ENCODE peak calls at places on chromosomes 3 and 15, in nine cellular contexts. One of them, this sample, is unnamed.

GRCh38 chr3:42892169-42892568 is 13.8 kb upstream of the ZNF662 start:
- DNase-seq in B cell: no peak
- DNase-seq in sigmoid colon: no peak
- DNase-seq in heart left ventricle: no peak
- DNase-seq in ovary: no peak
- DNase-seq in mesothelial cell of epicardium: no peak
- DNase-seq in astrocyte of the spinal cord: no peak
- DNase-seq in fibroblast of lung: peak; percentile 29
- DNase-seq in keratinocyte: no peak
- DNase-seq in this sample: no peak

GRCh38 chr3:177665122-177665808 is 468.0 kb upstream of the TBL1XR1 start:
- DNase-seq in keratinocyte: no peak
- DNase-seq in B cell: no peak
- DNase-seq in astrocyte of the spinal cord: peak; percentile 59
- DNase-seq in mesothelial cell of epicardium: no peak
- DNase-seq in fibroblast of lung: peak; percentile 77
- DNase-seq in sigmoid colon: no peak
- DNase-seq in heart left ventricle: no peak
- DNase-seq in ovary: no peak
- DNase-seq in this sample: no peak

GRCh38 chr3:71415708-71416108 is 167.8 kb downstream of the FOXP1 start:
- DNase-seq in ovary: no peak
- DNase-seq in mesothelial cell of epicardium: no peak
- DNase-seq in sigmoid colon: no peak
- DNase-seq in fibroblast of lung: peak; percentile 60
- DNase-seq in keratinocyte: no peak
- DNase-seq in heart left ventricle: no peak
- DNase-seq in astrocyte of the spinal cord: peak; percentile 28
- DNase-seq in B cell: no peak
- DNase-seq in this sample: no peak

GRCh38 chr15:92124669-92125068 is 269.0 kb upstream of the ST8SIA2 start:
- DNase-seq in astrocyte of the spinal cord: no peak
- DNase-seq in fibroblast of lung: no peak
- DNase-seq in ovary: no peak
- DNase-seq in mesothelial cell of epicardium: no peak
- DNase-seq in keratinocyte: no peak
- DNase-seq in heart left ventricle: no peak
- DNase-seq in sigmoid colon: peak; percentile 33
- DNase-seq in B cell: no peak
- DNase-seq in this sample: no peak

GRCh38 chr3:32283304-32283703 is 44.8 kb downstream of the CMTM8 start:
- DNase-seq in keratinocyte: no peak
- DNase-seq in mesothelial cell of epicardium: no peak
- DNase-seq in fibroblast of lung: no peak
- DNase-seq in sigmoid colon: no peak
- DNase-seq in ovary: no peak
- DNase-seq in B cell: peak; percentile 19
- DNase-seq in heart left ventricle: peak; percentile 78
- DNase-seq in astrocyte of the spinal cord: no peak
- DNase-seq in this sample: peak; percentile 59

GRCh38 chr3:152554980-152555379 is 280.0 kb upstream of the P2RY1 start:
- DNase-seq in heart left ventricle: peak; percentile 34
- DNase-seq in astrocyte of the spinal cord: peak; percentile 69
- DNase-seq in keratinocyte: no peak
- DNase-seq in fibroblast of lung: peak; percentile 23
- DNase-seq in sigmoid colon: no peak
- DNase-seq in B cell: no peak
- DNase-seq in ovary: no peak
- DNase-seq in mesothelial cell of epicardium: no peak
- DNase-seq in this sample: no peak

GRCh38 chr3:31968391-31968926 is 12.6 kb downstream of the OSBPL10 start:
- DNase-seq in fibroblast of lung: peak; percentile 86
- DNase-seq in astrocyte of the spinal cord: peak; percentile 79
- DNase-seq in ovary: no peak
- DNase-seq in mesothelial cell of epicardium: no peak
- DNase-seq in B cell: no peak
- DNase-seq in heart left ventricle: no peak
- DNase-seq in keratinocyte: no peak
- DNase-seq in sigmoid colon: no peak
- DNase-seq in this sample: no peak

GRCh38 chr3:73625124-73625665 is 454 bp upstream of the PDZRN3 start:
- DNase-seq in ovary: peak; percentile 57
- DNase-seq in astrocyte of the spinal cord: peak; percentile 72
- DNase-seq in mesothelial cell of epicardium: peak; percentile 48
- DNase-seq in keratinocyte: no peak
- DNase-seq in heart left ventricle: peak; percentile 65
- DNase-seq in sigmoid colon: no peak
- DNase-seq in fibroblast of lung: peak; percentile 52
- DNase-seq in B cell: no peak
- DNase-seq in this sample: peak; percentile 54

GRCh38 chr3:170751083-170751893 is 118.7 kb downstream of the RPL22L1 start:
- DNase-seq in astrocyte of the spinal cord: peak; percentile 90
- DNase-seq in ovary: peak; percentile 68
- DNase-seq in mesothelial cell of epicardium: no peak
- DNase-seq in fibroblast of lung: peak; percentile 92
- DNase-seq in B cell: no peak
- DNase-seq in heart left ventricle: peak; percentile 48
- DNase-seq in sigmoid colon: peak; percentile 73
- DNase-seq in keratinocyte: no peak
- DNase-seq in this sample: peak; percentile 54

GRCh38 chr3:17313746-17314145 is 428.7 kb downstream of the TBC1D5 start:
- DNase-seq in fibroblast of lung: no peak
- DNase-seq in heart left ventricle: no peak
- DNase-seq in sigmoid colon: no peak
- DNase-seq in mesothelial cell of epicardium: no peak
- DNase-seq in keratinocyte: no peak
- DNase-seq in astrocyte of the spinal cord: no peak
- DNase-seq in ovary: no peak
- DNase-seq in B cell: no peak
- DNase-seq in this sample: no peak

GRCh38 chr15:88708256-88709054 is 69.6 kb downstream of the ISG20 start:
- DNase-seq in astrocyte of the spinal cord: no peak
- DNase-seq in ovary: no peak
- DNase-seq in keratinocyte: no peak
- DNase-seq in mesothelial cell of epicardium: no peak
- DNase-seq in sigmoid colon: no peak
- DNase-seq in B cell: no peak
- DNase-seq in fibroblast of lung: no peak
- DNase-seq in heart left ventricle: peak; percentile 61
- DNase-seq in this sample: no peak

DNA sequence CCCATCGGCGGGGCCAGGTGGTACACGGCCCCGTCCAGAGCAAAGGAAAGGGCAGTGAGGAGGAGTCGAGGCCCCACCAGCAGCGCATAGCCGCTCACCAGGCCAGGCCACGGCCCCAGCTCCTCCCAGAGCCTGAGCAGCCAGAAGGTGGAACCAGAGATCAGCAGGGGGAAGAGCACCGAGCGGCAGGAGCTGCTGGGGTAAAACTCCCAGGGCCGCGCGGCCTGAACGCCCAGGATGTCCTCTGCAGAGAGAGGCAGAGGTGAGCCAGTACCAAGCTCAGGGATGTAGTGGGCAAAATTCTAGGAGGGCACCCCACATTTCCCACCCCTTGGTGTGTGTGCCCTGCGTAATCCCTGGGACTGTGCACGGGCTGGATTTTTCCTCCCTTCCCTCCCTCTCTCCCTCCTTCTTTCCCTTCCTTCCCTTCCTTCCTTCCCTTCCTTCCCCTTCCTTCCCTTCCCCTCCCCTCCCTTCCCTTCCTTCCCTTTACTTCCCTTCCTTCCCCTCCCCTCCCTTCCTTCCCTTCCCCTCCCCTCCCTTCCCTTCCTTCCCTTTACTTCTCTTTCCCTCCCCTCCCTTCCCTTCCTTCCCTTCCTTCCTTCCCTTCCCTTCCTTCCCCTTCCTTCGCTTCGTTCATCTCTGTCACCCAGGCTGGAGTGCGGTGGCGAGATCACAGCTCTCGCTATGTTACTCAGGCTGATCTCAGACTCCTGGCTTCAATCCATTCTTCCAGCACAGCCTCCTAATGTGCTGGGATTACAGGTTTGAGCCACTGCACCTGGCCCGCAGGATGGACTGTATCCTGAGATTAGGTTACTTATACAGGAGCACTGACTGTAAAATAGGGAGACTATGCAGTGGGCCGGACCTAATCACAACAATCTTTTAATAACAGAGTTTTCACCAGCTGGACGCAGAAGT is 6.4 kb upstream of the NCBP2 start:
- DNase-seq in heart left ventricle: no peak
- DNase-seq in mesothelial cell of epicardium: no peak
- DNase-seq in B cell: no peak
- DNase-seq in sigmoid colon: no peak
- DNase-seq in ovary: no peak
- DNase-seq in astrocyte of the spinal cord: no peak
- DNase-seq in fibroblast of lung: no peak
- DNase-seq in keratinocyte: no peak
- DNase-seq in this sample: no peak
- TF ChIP-seq CTCF in heart left ventricle: no peak
- TF ChIP-seq CTCF in mesothelial cell of epicardium: no peak
- TF ChIP-seq CTCF in B cell: no peak
- TF ChIP-seq CTCF in sigmoid colon: no peak
- TF ChIP-seq CTCF in ovary: no peak
- TF ChIP-seq CTCF in astrocyte of the spinal cord: peak; percentile 32
- TF ChIP-seq CTCF in fibroblast of lung: no peak
- TF ChIP-seq CTCF in keratinocyte: no peak
- TF ChIP-seq CTCF in this sample: no peak

GRCh38 chr3:197959500-197959890 is 522 bp upstream of the LMLN start:
- DNase-seq in keratinocyte: no peak
- DNase-seq in astrocyte of the spinal cord: no peak
- DNase-seq in heart left ventricle: no peak
- DNase-seq in B cell: no peak
- DNase-seq in mesothelial cell of epicardium: no peak
- DNase-seq in sigmoid colon: no peak
- DNase-seq in ovary: no peak
- DNase-seq in fibroblast of lung: no peak
- DNase-seq in this sample: no peak

GRCh38 chr3:197961582-197961945 is 1.5 kb downstream of the LMLN start:
- DNase-seq in ovary: no peak
- DNase-seq in keratinocyte: no peak
- DNase-seq in B cell: no peak
- DNase-seq in astrocyte of the spinal cord: no peak
- DNase-seq in sigmoid colon: no peak
- DNase-seq in fibroblast of lung: no peak
- DNase-seq in mesothelial cell of epicardium: no peak
- DNase-seq in heart left ventricle: no peak
- DNase-seq in this sample: no peak

GRCh38 chr3:197960694-197961581 is 921 bp downstream of the LMLN start:
- DNase-seq in mesothelial cell of epicardium: peak; percentile 40
- DNase-seq in heart left ventricle: no peak
- DNase-seq in astrocyte of the spinal cord: no peak
- DNase-seq in ovary: no peak
- DNase-seq in keratinocyte: no peak
- DNase-seq in fibroblast of lung: no peak
- DNase-seq in sigmoid colon: no peak
- DNase-seq in B cell: no peak
- DNase-seq in this sample: no peak

GRCh38 chr3:197958346-197958745 is 1.7 kb upstream of the LMLN start:
- DNase-seq in sigmoid colon: no peak
- DNase-seq in astrocyte of the spinal cord: no peak
- DNase-seq in heart left ventricle: no peak
- DNase-seq in ovary: no peak
- DNase-seq in B cell: no peak
- DNase-seq in mesothelial cell of epicardium: no peak
- DNase-seq in keratinocyte: no peak
- DNase-seq in fibroblast of lung: no peak
- DNase-seq in this sample: no peak

GRCh38 chr3:197959891-197960693 is at the start of gene LMLN:
- DNase-seq in heart left ventricle: peak; percentile 97
- DNase-seq in astrocyte of the spinal cord: peak; percentile 97
- DNase-seq in B cell: peak; percentile 91
- DNase-seq in mesothelial cell of epicardium: peak; percentile 95
- DNase-seq in sigmoid colon: peak; percentile 98
- DNase-seq in keratinocyte: no peak
- DNase-seq in ovary: peak; percentile 95
- DNase-seq in fibroblast of lung: peak; percentile 96
- DNase-seq in this sample: peak; percentile 96
- TF ChIP-seq CTCF in heart left ventricle: no peak
- TF ChIP-seq CTCF in astrocyte of the spinal cord: no peak
- TF ChIP-seq CTCF in B cell: no peak
- TF ChIP-seq CTCF in mesothelial cell of epicardium: no peak
- TF ChIP-seq CTCF in sigmoid colon: no peak
- TF ChIP-seq CTCF in keratinocyte: no peak
- TF ChIP-seq CTCF in ovary: no peak
- TF ChIP-seq CTCF in fibroblast of lung: no peak
- TF ChIP-seq CTCF in this sample: no peak

DNA sequence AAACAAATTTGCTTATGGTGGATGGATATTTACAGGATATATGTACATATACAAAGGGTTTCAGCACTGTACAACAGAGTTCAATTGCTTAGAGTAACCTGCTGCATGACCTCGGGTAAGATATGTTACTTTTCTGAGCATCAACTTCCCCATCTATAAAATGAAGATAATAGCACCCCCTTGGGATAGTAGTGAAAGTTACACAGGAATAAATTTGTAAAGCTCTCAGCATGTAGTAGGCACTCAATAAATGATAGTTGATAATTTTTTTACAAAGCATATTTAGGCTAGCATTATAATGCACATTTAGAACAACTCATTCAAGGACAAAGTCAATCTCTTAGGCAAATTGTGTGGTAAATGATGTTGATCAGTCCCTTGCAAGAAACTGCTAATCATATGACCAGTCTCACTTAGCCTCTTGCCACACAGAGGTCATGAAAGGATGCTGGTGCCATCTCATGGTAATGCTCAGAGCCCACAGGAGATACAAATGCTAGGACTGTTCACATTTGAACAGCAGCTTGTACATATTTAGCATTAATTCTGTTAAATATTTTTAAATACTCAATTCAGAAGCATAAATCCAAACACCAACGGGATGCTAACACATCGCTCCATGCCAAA is 123.9 kb downstream of the MAGI1 start:
- DNase-seq in astrocyte of the spinal cord: no peak
- DNase-seq in keratinocyte: no peak
- DNase-seq in fibroblast of lung: no peak
- DNase-seq in mesothelial cell of epicardium: no peak
- DNase-seq in sigmoid colon: no peak
- DNase-seq in B cell: no peak
- DNase-seq in heart left ventricle: no peak
- DNase-seq in ovary: no peak
- DNase-seq in this sample: no peak
- TF ChIP-seq CTCF in astrocyte of the spinal cord: peak; percentile 10
- TF ChIP-seq CTCF in keratinocyte: no peak
- TF ChIP-seq CTCF in fibroblast of lung: peak; percentile 7
- TF ChIP-seq CTCF in mesothelial cell of epicardium: no peak
- TF ChIP-seq CTCF in sigmoid colon: no peak
- TF ChIP-seq CTCF in B cell: no peak
- TF ChIP-seq CTCF in heart left ventricle: peak; percentile 16
- TF ChIP-seq CTCF in ovary: no peak
- TF ChIP-seq CTCF in this sample: peak; percentile 18

DNA sequence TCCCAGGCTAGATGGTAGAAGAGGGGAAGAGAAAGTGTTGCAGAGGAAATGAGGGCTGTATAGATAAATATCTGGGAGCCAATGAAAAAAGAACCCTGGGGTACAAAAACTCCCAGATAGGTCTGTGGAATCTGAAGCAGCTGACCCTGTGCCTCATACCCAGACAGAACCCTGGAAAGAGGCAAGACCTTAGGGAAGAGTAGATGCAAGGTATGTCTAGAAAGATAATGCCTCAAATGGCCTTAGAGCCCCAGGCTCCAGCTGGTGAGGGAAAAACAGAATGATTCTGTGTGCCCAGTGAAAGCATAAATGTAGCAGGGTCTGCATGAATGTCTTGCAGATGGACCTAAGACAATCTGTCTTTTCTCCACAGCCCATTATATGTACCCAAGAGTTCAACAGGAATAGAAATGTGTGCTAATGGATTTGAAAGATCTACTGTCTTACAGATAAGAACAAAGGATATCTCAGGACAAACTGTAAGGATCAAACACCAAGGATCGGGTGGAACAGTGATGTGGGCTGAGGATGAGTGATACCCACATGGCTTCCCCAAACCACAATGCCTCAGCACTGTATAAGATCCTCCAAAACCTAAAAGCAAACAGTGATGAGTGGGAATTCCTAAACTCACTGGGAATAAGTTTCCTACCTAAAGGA is 58.8 kb downstream of the NCEH1 start:
- DNase-seq in ovary: no peak
- DNase-seq in mesothelial cell of epicardium: no peak
- DNase-seq in astrocyte of the spinal cord: no peak
- DNase-seq in heart left ventricle: no peak
- DNase-seq in fibroblast of lung: no peak
- DNase-seq in B cell: no peak
- DNase-seq in sigmoid colon: no peak
- DNase-seq in keratinocyte: no peak
- DNase-seq in this sample: no peak
- TF ChIP-seq CTCF in ovary: no peak
- TF ChIP-seq CTCF in mesothelial cell of epicardium: no peak
- TF ChIP-seq CTCF in astrocyte of the spinal cord: no peak
- TF ChIP-seq CTCF in heart left ventricle: no peak
- TF ChIP-seq CTCF in fibroblast of lung: no peak
- TF ChIP-seq CTCF in B cell: no peak
- TF ChIP-seq CTCF in sigmoid colon: no peak
- TF ChIP-seq CTCF in keratinocyte: no peak
- TF ChIP-seq CTCF in this sample: no peak

This sample was measured in left ventricle myocardium inferior.